ENCODE peak calls at places on chromosomes 4 and X, in four cellular contexts. One of them, this sample, is unnamed.
A peak's percentile ranks its signal among the peaks of the same experiment; 100 is the strongest.

GRCh38 chrX:103200951-103201529 is 13.9 kb upstream of the BEX4 start:
- DNase-seq in HAP-1: no peak
- DNase-seq in uterus: no peak
- DNase-seq in PC-3: no peak
- DNase-seq in this sample: no peak

GRCh38 chrX:119853449-119853848 is 686 bp upstream of the UPF3B start:
- DNase-seq in PC-3: no peak
- DNase-seq in uterus: no peak
- DNase-seq in HAP-1: no peak
- DNase-seq in this sample: no peak

GRCh38 chrX:31656013-31656412 is 584.2 kb upstream of the FTHL17 start:
- DNase-seq in uterus: no peak
- DNase-seq in PC-3: no peak
- DNase-seq in HAP-1: no peak
- DNase-seq in this sample: no peak

GRCh38 chr4:69689530-69690111 is 36.6 kb upstream of the UGT2A1 start:
- DNase-seq in uterus: no peak
- DNase-seq in HAP-1: no peak
- DNase-seq in PC-3: peak; percentile 72
- DNase-seq in this sample: peak; percentile 61

GRCh38 chr4:165201806-165202205 is 5.6 kb upstream of the KLHL2 start:
- DNase-seq in HAP-1: no peak
- DNase-seq in PC-3: no peak
- DNase-seq in uterus: no peak
- DNase-seq in this sample: no peak

GRCh38 chr4:77355731-77356130 is 198.7 kb downstream of the CCNG2 start:
- DNase-seq in PC-3: no peak
- DNase-seq in HAP-1: no peak
- DNase-seq in uterus: no peak
- DNase-seq in this sample: no peak

GRCh38 chr4:26330186-26330787 is 9.5 kb downstream of the RBPJ start:
- DNase-seq in uterus: no peak
- DNase-seq in HAP-1: peak; percentile 27
- DNase-seq in PC-3: peak; percentile 75
- DNase-seq in this sample: peak; percentile 69

GRCh38 chrX:119763836-119764387 is 5.5 kb downstream of the SOWAHD start:
- DNase-seq in HAP-1: no peak
- DNase-seq in PC-3: no peak
- DNase-seq in uterus: no peak
- DNase-seq in this sample: no peak

GRCh38 chr4:70705856-70706461 is 15.8 kb upstream of the RUFY3 start:
- DNase-seq in uterus: no peak
- DNase-seq in PC-3: peak; percentile 37
- DNase-seq in HAP-1: no peak
- DNase-seq in this sample: peak; percentile 31

GRCh38 chrX:97547873-97548578 is 664.3 kb downstream of the RPA4 start:
- DNase-seq in HAP-1: no peak
- DNase-seq in uterus: no peak
- DNase-seq in PC-3: peak; percentile 23
- DNase-seq in this sample: peak; percentile 3

GRCh38 chr4:5999830-6000365 is 18.3 kb downstream of the C4orf50 start:
- DNase-seq in HAP-1: no peak
- DNase-seq in uterus: no peak
- DNase-seq in PC-3: no peak
- DNase-seq in this sample: no peak

GRCh38 chrX:17737707-17738001 is 361 bp downstream of the SCML1 start:
- DNase-seq in uterus: no peak
- DNase-seq in PC-3: no peak
- DNase-seq in HAP-1: no peak
- DNase-seq in this sample: no peak

GRCh38 chrX:37846934-37847732 is at the start of gene DYNLT3:
- DNase-seq in uterus: peak; percentile 74
- DNase-seq in HAP-1: peak; percentile 92
- DNase-seq in PC-3: peak; percentile 90
- DNase-seq in this sample: peak; percentile 85

GRCh38 chrX:34918856-34919255 is 23.7 kb upstream of the FAM47B start:
- DNase-seq in PC-3: peak; percentile 67
- DNase-seq in HAP-1: peak; percentile 51
- DNase-seq in uterus: no peak
- DNase-seq in this sample: peak; percentile 0

GRCh38 chrX:46953597-46953996 is 41.4 kb downstream of the JADE3 start:
- DNase-seq in PC-3: no peak
- DNase-seq in HAP-1: peak; percentile 47
- DNase-seq in uterus: no peak
- DNase-seq in this sample: peak; percentile 60

GRCh38 chr4:55947912-55948725 is 626 bp upstream of the CEP135 start:
- DNase-seq in PC-3: peak; percentile 96
- DNase-seq in HAP-1: no peak
- DNase-seq in uterus: no peak
- DNase-seq in this sample: peak; percentile 11

GRCh38 chr4:36198068-36198808 is 46.1 kb downstream of the ARAP2 start:
- DNase-seq in uterus: no peak
- DNase-seq in PC-3: no peak
- DNase-seq in HAP-1: no peak
- DNase-seq in this sample: no peak

GRCh38 chrX:9023293-9023692 is 10.6 kb downstream of the FAM9B start:
- DNase-seq in uterus: no peak
- DNase-seq in PC-3: no peak
- DNase-seq in HAP-1: no peak
- DNase-seq in this sample: no peak

GRCh38 chr4:1403591-1404572 is 2.4 kb downstream of the NKX1-1 start:
- DNase-seq in HAP-1: no peak
- DNase-seq in PC-3: no peak
- DNase-seq in uterus: peak; percentile 4
- DNase-seq in this sample: no peak

GRCh38 chrX:134460005-134460860 is at the start of gene HPRT1:
- DNase-seq in uterus: peak; percentile 78
- DNase-seq in HAP-1: peak; percentile 94
- DNase-seq in PC-3: peak; percentile 78
- DNase-seq in this sample: peak; percentile 79

GRCh38 chr4:174005422-174005821 is 278.0 kb downstream of the FBXO8 start:
- DNase-seq in uterus: no peak
- DNase-seq in PC-3: no peak
- DNase-seq in HAP-1: no peak
- DNase-seq in this sample: peak; percentile 30

GRCh38 chr4:141501931-141502330 is 134.5 kb upstream of the IL15 start:
- DNase-seq in PC-3: no peak
- DNase-seq in HAP-1: no peak
- DNase-seq in uterus: no peak
- DNase-seq in this sample: no peak

GRCh38 chrX:80749404-80749803 is 60.3 kb downstream of the BRWD3 start:
- DNase-seq in HAP-1: no peak
- DNase-seq in PC-3: no peak
- DNase-seq in uterus: no peak
- DNase-seq in this sample: no peak

GRCh38 chrX:19888419-19888879 is 1.0 kb upstream of the SH3KBP1 start:
- DNase-seq in HAP-1: peak; percentile 72
- DNase-seq in PC-3: peak; percentile 80
- DNase-seq in uterus: peak; percentile 39
- DNase-seq in this sample: peak; percentile 68

GRCh38 chr4:61994036-61994435 is 793.9 kb downstream of the ADGRL3 start:
- DNase-seq in HAP-1: no peak
- DNase-seq in uterus: no peak
- DNase-seq in PC-3: peak; percentile 50
- DNase-seq in this sample: no peak

GRCh38 chr4:56937262-56937661 is 29.6 kb downstream of the REST start:
- DNase-seq in PC-3: peak; percentile 98
- DNase-seq in HAP-1: no peak
- DNase-seq in uterus: no peak
- DNase-seq in this sample: no peak

GRCh38 chr4:139492429-139492828 is 38.5 kb downstream of the RAB33B start:
- DNase-seq in PC-3: no peak
- DNase-seq in uterus: no peak
- DNase-seq in HAP-1: no peak
- DNase-seq in this sample: no peak

GRCh38 chrX:150163181-150163930 is 199.8 kb upstream of the MAMLD1 start:
- DNase-seq in uterus: no peak
- DNase-seq in HAP-1: no peak
- DNase-seq in PC-3: no peak
- DNase-seq in this sample: no peak

GRCh38 chr4:105807496-105807895 is 87.8 kb upstream of the NPNT start:
- DNase-seq in PC-3: no peak
- DNase-seq in HAP-1: no peak
- DNase-seq in uterus: no peak
- DNase-seq in this sample: no peak

GRCh38 chr4:39044947-39045734 is 12.9 kb upstream of the TMEM156 start:
- DNase-seq in uterus: no peak
- DNase-seq in PC-3: no peak
- DNase-seq in HAP-1: peak; percentile 57
- DNase-seq in this sample: no peak

GRCh38 chr4:111994392-111994791 is 150.9 kb upstream of the FAM241A start:
- DNase-seq in uterus: no peak
- DNase-seq in PC-3: no peak
- DNase-seq in HAP-1: no peak
- DNase-seq in this sample: no peak

GRCh38 chr4:175536852-175537453 is 275.1 kb downstream of the GPM6A start:
- DNase-seq in uterus: no peak
- DNase-seq in PC-3: peak; percentile 84
- DNase-seq in HAP-1: no peak
- DNase-seq in this sample: peak; percentile 12

GRCh38 chr4:108199881-108200280 is 31.1 kb upstream of the LEF1 start:
- DNase-seq in HAP-1: no peak
- DNase-seq in uterus: no peak
- DNase-seq in PC-3: no peak
- DNase-seq in this sample: no peak

GRCh38 chr4:108192056-108192455 is 23.3 kb upstream of the LEF1 start:
- DNase-seq in uterus: no peak
- DNase-seq in HAP-1: peak; percentile 58
- DNase-seq in PC-3: no peak
- DNase-seq in this sample: no peak

GRCh38 chr4:108191269-108191914 is 22.7 kb upstream of the LEF1 start:
- DNase-seq in uterus: no peak
- DNase-seq in PC-3: no peak
- DNase-seq in HAP-1: no peak
- DNase-seq in this sample: no peak

GRCh38 chr4:108188770-108189169 is 20.0 kb upstream of the LEF1 start:
- DNase-seq in uterus: no peak
- DNase-seq in PC-3: no peak
- DNase-seq in HAP-1: no peak
- DNase-seq in this sample: no peak

GRCh38 chr4:108193891-108194672 is 25.4 kb upstream of the LEF1 start:
- DNase-seq in PC-3: no peak
- DNase-seq in HAP-1: peak; percentile 26
- DNase-seq in uterus: no peak
- DNase-seq in this sample: no peak
- H3K27me3 ChIP-seq in PC-3: no peaks in the 10 kb centered on the region
- H3K27me3 ChIP-seq in HAP-1: no peaks in the 10 kb centered on the region
- H3K27me3 ChIP-seq in uterus: no peaks in the 10 kb centered on the region
- H3K27me3 ChIP-seq in this sample: no peaks in the 10 kb centered on the region

DNA sequence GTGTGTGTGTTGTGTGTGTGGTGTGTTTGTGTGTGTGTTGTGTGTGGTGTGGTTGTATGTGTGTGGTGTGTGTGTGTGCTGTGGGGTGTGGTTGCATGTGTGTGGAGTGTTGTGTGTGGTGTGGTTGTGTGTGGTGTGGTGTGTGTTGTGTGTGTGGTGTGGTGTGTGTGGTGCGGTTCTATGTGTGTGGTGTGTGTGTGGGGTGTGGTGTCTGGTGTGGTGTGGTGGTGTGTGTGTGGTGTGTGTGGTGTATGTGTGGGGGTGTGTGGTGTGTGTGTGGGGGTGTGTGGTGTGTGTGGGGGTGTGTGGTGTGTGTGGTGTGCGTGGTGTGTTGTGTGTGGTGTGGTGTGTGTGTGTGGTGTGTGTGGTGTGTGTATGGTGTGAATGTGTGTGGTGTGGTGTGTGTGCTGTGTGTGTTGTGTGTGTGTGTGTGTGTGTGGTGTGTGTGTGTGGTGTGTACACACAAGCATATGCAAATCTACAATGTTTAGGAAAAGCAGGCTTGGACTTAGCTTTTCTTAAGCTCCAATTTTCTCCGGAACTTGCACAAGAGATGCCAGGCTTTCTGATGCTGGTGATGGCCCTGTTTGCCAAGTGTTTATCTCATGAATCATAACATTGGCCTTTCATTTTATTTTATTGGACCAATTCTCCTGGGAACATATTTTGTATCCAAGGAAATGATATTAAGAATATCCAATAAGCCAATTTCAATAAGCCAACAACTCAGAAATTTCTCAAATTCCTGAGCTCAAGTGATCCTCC is 148.7 kb downstream of the SPATA18 start:
- DNase-seq in HAP-1: no peak
- DNase-seq in uterus: no peak
- DNase-seq in PC-3: peak; percentile 92
- DNase-seq in this sample: no peak
- H3K4me1 ChIP-seq in HAP-1: no peaks in the 10 kb centered on the region
- H3K4me1 ChIP-seq in uterus: no peaks in the 10 kb centered on the region
- H3K4me1 ChIP-seq in PC-3: peaks cover 9% of the 10 kb centered on the region
- H3K4me1 ChIP-seq in this sample: no peaks in the 10 kb centered on the region

GRCh38 chr4:118354913-118355312 is 2.1 kb upstream of the PRSS12 start:
- DNase-seq in PC-3: no peak
- DNase-seq in HAP-1: peak; percentile 57
- DNase-seq in uterus: no peak
- DNase-seq in this sample: no peak

GRCh38 chr4:118361192-118361591 is 8.4 kb upstream of the PRSS12 start:
- DNase-seq in PC-3: no peak
- DNase-seq in uterus: no peak
- DNase-seq in HAP-1: no peak
- DNase-seq in this sample: no peak

GRCh38 chr4:118363166-118363565 is 10.4 kb upstream of the PRSS12 start:
- DNase-seq in PC-3: no peak
- DNase-seq in HAP-1: no peak
- DNase-seq in uterus: no peak
- DNase-seq in this sample: no peak

GRCh38 chr4:118356731-118357130 is 3.9 kb upstream of the PRSS12 start:
- DNase-seq in HAP-1: no peak
- DNase-seq in uterus: no peak
- DNase-seq in PC-3: no peak
- DNase-seq in this sample: no peak

GRCh38 chr4:118360101-118360500 is 7.3 kb upstream of the PRSS12 start:
- DNase-seq in HAP-1: no peak
- DNase-seq in uterus: no peak
- DNase-seq in PC-3: no peak
- DNase-seq in this sample: no peak
- H3K27me3 ChIP-seq in HAP-1: no peaks in the 10 kb centered on the region
- H3K27me3 ChIP-seq in uterus: peaks cover 9% of the 10 kb centered on the region
- H3K27me3 ChIP-seq in PC-3: no peaks in the 10 kb centered on the region
- H3K27me3 ChIP-seq in this sample: no peaks in the 10 kb centered on the region

GRCh38 chrX:53047228-53047627 is 1.4 kb upstream of the GPR173 start:
- DNase-seq in HAP-1: peak; percentile 46
- DNase-seq in PC-3: peak; percentile 34
- DNase-seq in uterus: no peak
- DNase-seq in this sample: no peak

GRCh38 chrX:53045002-53045401 is 3.6 kb upstream of the GPR173 start:
- DNase-seq in uterus: no peak
- DNase-seq in PC-3: no peak
- DNase-seq in HAP-1: no peak
- DNase-seq in this sample: no peak

GRCh38 chrX:53049127-53049517 is 533 bp downstream of the GPR173 start:
- DNase-seq in uterus: no peak
- DNase-seq in PC-3: no peak
- DNase-seq in HAP-1: peak; percentile 20
- DNase-seq in this sample: no peak

GRCh38 chrX:53050841-53051240 is 2.3 kb downstream of the GPR173 start:
- DNase-seq in uterus: no peak
- DNase-seq in HAP-1: no peak
- DNase-seq in PC-3: no peak
- DNase-seq in this sample: no peak

GRCh38 chrX:53048169-53049126 is at the start of gene GPR173:
- DNase-seq in HAP-1: peak; percentile 87
- DNase-seq in uterus: peak; percentile 60
- DNase-seq in PC-3: peak; percentile 49
- DNase-seq in this sample: peak; percentile 17
- H3K4me1 ChIP-seq in HAP-1: peaks cover 24% of the 10 kb centered on the region
- H3K4me1 ChIP-seq in uterus: no peaks in the 10 kb centered on the region
- H3K4me1 ChIP-seq in PC-3: peaks cover 12% of the 10 kb centered on the region
- H3K4me1 ChIP-seq in this sample: no peaks in the 10 kb centered on the region

This sample was measured in small intestine.